ENCODE peak calls at places on chromosomes 16 and 17, in six cellular contexts. One of them, this sample, is unnamed.

GRCh38 chr16:50201784-50202183 is 48.7 kb downstream of the TENT4B start:
- ATAC-seq in left cardiac atrium: peak
- ATAC-seq in RWPE2: no peak
- ATAC-seq in SK-N-SH treated with all-trans-retinoic acid at 6 μM for 48 hours: no peak
- ATAC-seq in central memory CD8-positive, alpha-beta T cell: peak
- ATAC-seq in upper lobe of left lung: no peak
- ATAC-seq in this sample: no peak

GRCh38 chr17:10623786-10624338 is 33.2 kb downstream of the MYH3 start:
- ATAC-seq in left cardiac atrium: no peak
- ATAC-seq in RWPE2: no peak
- ATAC-seq in SK-N-SH treated with all-trans-retinoic acid at 6 μM for 48 hours: no peak
- ATAC-seq in central memory CD8-positive, alpha-beta T cell: no peak
- ATAC-seq in upper lobe of left lung: no peak
- ATAC-seq in this sample: no peak

GRCh38 chr17:61836266-61837174 is 26.8 kb downstream of the BRIP1 start:
- ATAC-seq in left cardiac atrium: no peak
- ATAC-seq in RWPE2: no peak
- ATAC-seq in SK-N-SH treated with all-trans-retinoic acid at 6 μM for 48 hours: no peak
- ATAC-seq in central memory CD8-positive, alpha-beta T cell: no peak
- ATAC-seq in upper lobe of left lung: no peak
- ATAC-seq in this sample: no peak

GRCh38 chr16:83046664-83047063 is 419.9 kb downstream of the CDH13 start:
- ATAC-seq in left cardiac atrium: no peak
- ATAC-seq in RWPE2: no peak
- ATAC-seq in SK-N-SH treated with all-trans-retinoic acid at 6 μM for 48 hours: no peak
- ATAC-seq in central memory CD8-positive, alpha-beta T cell: no peak
- ATAC-seq in upper lobe of left lung: no peak
- ATAC-seq in this sample: no peak

GRCh38 chr17:78249836-78250806 is 18.7 kb downstream of the TMEM235 start:
- ATAC-seq in left cardiac atrium: no peak
- ATAC-seq in RWPE2: no peak
- ATAC-seq in SK-N-SH treated with all-trans-retinoic acid at 6 μM for 48 hours: no peak
- ATAC-seq in central memory CD8-positive, alpha-beta T cell: no peak
- ATAC-seq in upper lobe of left lung: no peak
- ATAC-seq in this sample: no peak

GRCh38 chr17:65371702-65372101 is 189.7 kb downstream of the AXIN2 start:
- ATAC-seq in left cardiac atrium: peak
- ATAC-seq in RWPE2: no peak
- ATAC-seq in SK-N-SH treated with all-trans-retinoic acid at 6 μM for 48 hours: no peak
- ATAC-seq in central memory CD8-positive, alpha-beta T cell: no peak
- ATAC-seq in upper lobe of left lung: peak
- ATAC-seq in this sample: no peak

GRCh38 chr17:68396795-68397536 is 60.3 kb downstream of the WIPI1 start:
- ATAC-seq in left cardiac atrium: peak
- ATAC-seq in RWPE2: no peak
- ATAC-seq in SK-N-SH treated with all-trans-retinoic acid at 6 μM for 48 hours: no peak
- ATAC-seq in central memory CD8-positive, alpha-beta T cell: no peak
- ATAC-seq in upper lobe of left lung: no peak
- ATAC-seq in this sample: peak

GRCh38 chr16:20812510-20812909 is 6.2 kb downstream of the REXO5 start:
- ATAC-seq in left cardiac atrium: no peak
- ATAC-seq in RWPE2: no peak
- ATAC-seq in SK-N-SH treated with all-trans-retinoic acid at 6 μM for 48 hours: no peak
- ATAC-seq in central memory CD8-positive, alpha-beta T cell: no peak
- ATAC-seq in upper lobe of left lung: no peak
- ATAC-seq in this sample: no peak

GRCh38 chr16:72091217-72091616 is 2.2 kb downstream of the TXNL4B start:
- ATAC-seq in left cardiac atrium: no peak
- ATAC-seq in RWPE2: no peak
- ATAC-seq in SK-N-SH treated with all-trans-retinoic acid at 6 μM for 48 hours: no peak
- ATAC-seq in central memory CD8-positive, alpha-beta T cell: no peak
- ATAC-seq in upper lobe of left lung: no peak
- ATAC-seq in this sample: no peak

GRCh38 chr17:59219992-59220327 is 351 bp upstream of the GDPD1 start:
- ATAC-seq in left cardiac atrium: no peak
- ATAC-seq in RWPE2: no peak
- ATAC-seq in SK-N-SH treated with all-trans-retinoic acid at 6 μM for 48 hours: no peak
- ATAC-seq in central memory CD8-positive, alpha-beta T cell: no peak
- ATAC-seq in upper lobe of left lung: no peak
- ATAC-seq in this sample: no peak

GRCh38 chr17:68792042-68792685 is 163.0 kb downstream of the ABCA8 start:
- ATAC-seq in left cardiac atrium: peak
- ATAC-seq in RWPE2: no peak
- ATAC-seq in SK-N-SH treated with all-trans-retinoic acid at 6 μM for 48 hours: no peak
- ATAC-seq in central memory CD8-positive, alpha-beta T cell: no peak
- ATAC-seq in upper lobe of left lung: no peak
- ATAC-seq in this sample: no peak

GRCh38 chr17:10126554-10127493 is 71.6 kb downstream of the GAS7 start:
- ATAC-seq in left cardiac atrium: peak
- ATAC-seq in RWPE2: no peak
- ATAC-seq in SK-N-SH treated with all-trans-retinoic acid at 6 μM for 48 hours: no peak
- ATAC-seq in central memory CD8-positive, alpha-beta T cell: no peak
- ATAC-seq in upper lobe of left lung: no peak
- ATAC-seq in this sample: no peak

GRCh38 chr17:81429353-81429774 is 34.1 kb downstream of the BAHCC1 start:
- ATAC-seq in left cardiac atrium: peak
- ATAC-seq in RWPE2: peak
- ATAC-seq in SK-N-SH treated with all-trans-retinoic acid at 6 μM for 48 hours: peak
- ATAC-seq in central memory CD8-positive, alpha-beta T cell: no peak
- ATAC-seq in upper lobe of left lung: peak
- ATAC-seq in this sample: peak

GRCh38 chr17:77307479-77308198 is 166.9 kb downstream of the SEC14L1 start:
- ATAC-seq in left cardiac atrium: no peak
- ATAC-seq in RWPE2: no peak
- ATAC-seq in SK-N-SH treated with all-trans-retinoic acid at 6 μM for 48 hours: no peak
- ATAC-seq in central memory CD8-positive, alpha-beta T cell: no peak
- ATAC-seq in upper lobe of left lung: no peak
- ATAC-seq in this sample: no peak

GRCh38 chr17:35313875-35314409 is 59.5 kb downstream of the SLFN11 start:
- ATAC-seq in left cardiac atrium: peak
- ATAC-seq in RWPE2: no peak
- ATAC-seq in SK-N-SH treated with all-trans-retinoic acid at 6 μM for 48 hours: no peak
- ATAC-seq in central memory CD8-positive, alpha-beta T cell: no peak
- ATAC-seq in upper lobe of left lung: peak
- ATAC-seq in this sample: peak

This sample was measured in esophagus mucosa.